ENCODE peak calls at places on chromosome 5, in six cellular contexts. F, D, H, E, J and Y are unnamed samples.

GRCh38 chr5:53073349-53073748 is 36.2 kb downstream of the MOCS2 start:
- DNase-seq in F (no peak), D (no peak), H (no peak), E (peak; percentile 79), J (no peak), Y (no peak)

GRCh38 chr5:65952259-65952658 is 25.9 kb downstream of the ERBIN start:
- DNase-seq in F (no peak), D (no peak), H (no peak), E (no peak), J (no peak), Y (no peak)

GRCh38 chr5:155631116-155631515 is 617.6 kb downstream of the KIF4B start:
- DNase-seq in F (no peak), D (no peak), H (peak; percentile 87), E (no peak), J (no peak), Y (no peak)

GRCh38 chr5:139705655-139706587 is 57.8 kb downstream of the CXXC5 start:
- DNase-seq in F (no peak), D (no peak), H (no peak), E (no peak), J (no peak), Y (no peak)

GRCh38 chr5:174503461-174504265 is 220.7 kb upstream of the MSX2 start:
- DNase-seq in F (peak; percentile 85), D (no peak), H (peak; percentile 84), E (no peak), J (no peak), Y (peak; percentile 65)

GRCh38 chr5:34756781-34757624 is 82.0 kb upstream of the TTC23L start:
- DNase-seq in F (peak; percentile 14), D (no peak), H (no peak), E (peak; percentile 64), J (no peak), Y (no peak)

GRCh38 chr5:56078675-56079500 is 84.1 kb upstream of the IL6ST start:
- DNase-seq in F (no peak), D (peak; percentile 47), H (no peak), E (peak; percentile 28), J (peak; percentile 65), Y (no peak)

GRCh38 chr5:151146003-151146524 is 11.5 kb downstream of the ANXA6 start:
- DNase-seq in F (no peak), D (no peak), H (no peak), E (no peak), J (no peak), Y (no peak)

GRCh38 chr5:74282495-74282894 is 358.0 kb downstream of the ENC1 start:
- DNase-seq in F (no peak), D (no peak), H (no peak), E (no peak), J (no peak), Y (no peak)

GRCh38 chr5:53211799-53212198 is 102.2 kb upstream of the MOCS2 start:
- DNase-seq in F (peak; percentile 3), D (no peak), H (peak; percentile 95), E (no peak), J (no peak), Y (peak; percentile 19)

GRCh38 chr5:66840527-66841013 is 244.4 kb downstream of the MAST4 start:
- DNase-seq in F (no peak), D (no peak), H (peak; percentile 35), E (no peak), J (no peak), Y (no peak)

GRCh38 chr5:58871648-58872242 is 288.9 kb downstream of the RAB3C start:
- DNase-seq in F (peak; percentile 11), D (no peak), H (peak; percentile 15), E (peak; percentile 24), J (no peak), Y (no peak)

GRCh38 chr5:14153071-14153864 is 10.1 kb downstream of the TRIO start:
- DNase-seq in F (no peak), D (no peak), H (no peak), E (no peak), J (peak; percentile 45), Y (no peak)

GRCh38 chr5:16066810-16067209 is 112.8 kb downstream of the MARCHF11 start:
- DNase-seq in F (no peak), D (no peak), H (no peak), E (no peak), J (no peak), Y (no peak)

GRCh38 chr5:133423031-133423617 is 189.2 kb downstream of the FSTL4 start:
- DNase-seq in F (no peak), D (no peak), H (peak; percentile 27), E (no peak), J (no peak), Y (no peak)

GRCh38 chr5:151234476-151235238 is 10.8 kb upstream of the CCDC69 start:
- DNase-seq in F (no peak), D (peak; percentile 76), H (peak; percentile 42), E (peak; percentile 92), J (peak; percentile 88), Y (peak; percentile 38)

GRCh38 chr5:115321309-115321708 is 24.9 kb upstream of the CCDC112 start:
- DNase-seq in F (no peak), D (no peak), H (peak; percentile 87), E (no peak), J (no peak), Y (no peak)

GRCh38 chr5:26894719-26895263 is 143.6 kb downstream of the CDH9 start:
- DNase-seq in F (no peak), D (no peak), H (no peak), E (no peak), J (no peak), Y (no peak)

GRCh38 chr5:181161534-181162175 is 14.3 kb downstream of the OR2V2 start:
- DNase-seq in F (no peak), D (no peak), H (no peak), E (no peak), J (no peak), Y (no peak)

GRCh38 chr5:181163487-181164075 is 16.2 kb downstream of the OR2V2 start:
- DNase-seq in F (no peak), D (no peak), H (no peak), E (no peak), J (no peak), Y (no peak)

GRCh38 chr5:181166812-181167733 is 19.7 kb downstream of the OR2V2 start:
- DNase-seq in F (no peak), D (no peak), H (no peak), E (no peak), J (no peak), Y (no peak)

GRCh38 chr5:181167814-181168488 is 20.6 kb downstream of the OR2V2 start:
- DNase-seq in F (no peak), D (no peak), H (no peak), E (no peak), J (no peak), Y (no peak)

GRCh38 chr5:181164076-181164952 is 16.9 kb downstream of the OR2V2 start:
- DNase-seq in F (no peak), D (no peak), H (no peak), E (no peak), J (no peak), Y (no peak)
- H3K4me3 ChIP-seq in F (no peak overlapping the region), D (no peak overlapping the region), H (no peak overlapping the region), E (no peak overlapping the region), J (no peak overlapping the region), Y (peak overlapping the region; percentile 31)

GRCh38 chr5:1172670-1173404 is 28.6 kb upstream of the SLC6A19 start:
- DNase-seq in F (no peak), D (no peak), H (no peak), E (no peak), J (no peak), Y (no peak)

GRCh38 chr5:1173485-1174070 is 27.8 kb upstream of the SLC6A19 start:
- DNase-seq in F (no peak), D (no peak), H (no peak), E (no peak), J (no peak), Y (no peak)

GRCh38 chr5:1175015-1175414 is 26.4 kb upstream of the SLC6A19 start:
- DNase-seq in F (no peak), D (peak; percentile 4), H (no peak), E (no peak), J (peak; percentile 45), Y (no peak)

GRCh38 chr5:1175801-1176472 is 25.5 kb upstream of the SLC6A19 start:
- DNase-seq in F (no peak), D (peak; percentile 5), H (no peak), E (no peak), J (peak; percentile 14), Y (no peak)

DNA sequence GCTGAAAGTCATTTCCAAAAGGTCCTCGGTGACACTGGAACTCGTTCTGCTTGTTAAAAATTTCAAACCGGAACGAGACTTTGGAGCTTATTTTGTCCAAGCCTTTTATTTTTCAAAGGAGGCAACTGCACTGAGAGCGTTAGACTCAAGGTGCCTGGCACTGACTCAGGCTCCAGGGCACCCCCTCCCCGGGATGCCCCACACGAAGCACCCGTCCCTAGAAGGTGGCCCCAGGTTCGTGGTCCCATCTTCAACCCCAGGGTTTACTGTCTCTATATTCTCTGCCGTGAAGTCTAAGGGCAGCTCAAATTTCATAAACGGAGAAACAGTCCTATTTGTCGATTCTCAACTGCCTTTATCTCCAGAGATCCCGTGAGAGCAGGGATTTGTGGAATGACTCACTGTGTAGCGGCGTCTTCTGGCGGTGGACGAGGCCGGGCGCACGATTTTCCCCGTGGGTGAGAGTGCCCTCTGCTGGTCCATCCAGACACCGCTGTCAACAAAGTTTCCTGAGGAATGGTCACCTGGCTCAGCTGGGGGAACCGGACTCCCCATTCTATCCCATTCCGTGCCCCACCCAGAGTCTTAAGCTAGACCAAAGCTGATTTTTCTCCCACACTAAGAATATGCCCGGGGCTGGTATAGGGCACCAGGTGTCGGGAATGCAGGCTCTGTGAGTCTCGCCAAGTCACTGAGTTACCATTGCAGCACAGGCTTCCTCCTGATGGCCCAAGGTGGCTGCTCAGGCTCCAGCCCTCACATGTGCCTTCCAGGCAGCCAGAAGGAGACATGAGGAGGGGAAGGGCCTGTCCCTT is 27.1 kb upstream of the SLC6A19 start:
- DNase-seq in F (peak; percentile 27), D (peak; percentile 61), H (peak; percentile 57), E (peak; percentile 82), J (peak; percentile 77), Y (peak; percentile 47)
- TF ChIP-seq CTCF in F (peak; percentile 75), D (peak; percentile 87), H (peak; percentile 79), E (peak; percentile 64), J (peak; percentile 64), Y (peak; percentile 84)

GRCh38 chr5:76163111-76163628 is 80.0 kb downstream of the SV2C start:
- DNase-seq in F (no peak), D (no peak), H (peak; percentile 54), E (no peak), J (no peak), Y (no peak)
- H3K4me3 ChIP-seq in F (no peak overlapping the region), D (no peak overlapping the region), H (no peak overlapping the region), E (no peak overlapping the region), J (no peak overlapping the region), Y (no peak overlapping the region)

DNA sequence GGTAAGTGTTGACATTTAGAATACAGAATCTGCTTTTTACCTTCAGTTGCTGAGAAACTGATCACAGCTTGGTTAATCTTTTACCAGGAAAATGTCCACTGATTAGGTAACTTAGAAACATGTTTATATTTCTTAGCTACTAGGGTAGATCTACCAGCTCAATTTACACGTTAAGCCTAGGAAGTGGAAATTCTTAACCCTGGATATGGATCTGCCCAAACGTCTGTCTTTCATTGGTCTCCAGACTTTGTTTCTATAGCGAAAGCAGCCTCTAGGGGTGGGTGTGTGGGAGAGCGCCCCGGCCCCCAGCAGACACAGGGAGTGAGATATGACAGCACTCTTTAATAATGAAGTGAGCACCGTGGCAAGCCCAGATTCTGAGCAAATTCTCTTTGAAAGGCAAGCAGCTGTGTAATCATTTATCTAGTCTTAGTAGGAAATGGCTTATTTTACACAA is 141.6 kb upstream of the ZNF608 start:
- DNase-seq in F (no peak), D (no peak), H (no peak), E (no peak), J (no peak), Y (no peak)
- TF ChIP-seq CTCF in F (no peak), D (no peak), H (no peak), E (no peak), J (no peak), Y (no peak)

GRCh38 chr5:143066556-143067281 is 296.5 kb downstream of the ARHGAP26 start:
- DNase-seq in F (no peak), D (peak; percentile 41), H (no peak), E (peak; percentile 9), J (peak; percentile 72), Y (no peak)
- H3K4me3 ChIP-seq in F (no peak overlapping the region), D (no peak overlapping the region), H (no peak overlapping the region), E (no peak overlapping the region), J (peak overlapping the region; percentile 23), Y (no peak overlapping the region)